ENCODE peak calls at places on chromosomes 7 and 10, in six cellular contexts. Y is Panc1, Z is WTC11, U is IMR-90, N is cardiac fibroblast, C is transverse colon. E is an unnamed sample.

GRCh38 chr7:83588602-83589240 is 60.2 kb downstream of the SEMA3E start:
- DNase-seq in Y (peak; percentile 38), C (no peak), U (no peak), Z (no peak), N (no peak), E (no peak)

GRCh38 chr7:127021019-127021738 is 231.6 kb downstream of the GRM8 start:
- DNase-seq in C (no peak), Y (no peak), N (no peak), Z (no peak), U (no peak), E (no peak)

GRCh38 chr10:132356621-132357195 is 24.7 kb downstream of the LRRC27 start:
- DNase-seq in C (no peak), N (no peak), Z (no peak), U (no peak), Y (no peak), E (no peak)

GRCh38 chr7:84336303-84336702 is 141.7 kb upstream of the SEMA3A start:
- DNase-seq in C (no peak), Y (no peak), N (peak; percentile 93), U (peak; percentile 88), Z (no peak), E (no peak)

GRCh38 chr10:96417432-96417831 is 58.6 kb upstream of the OPALIN start:
- DNase-seq in U (no peak), Y (no peak), Z (no peak), N (no peak), C (no peak), E (no peak)

GRCh38 chr10:11017575-11018425 is at the start of gene CELF2:
- DNase-seq in U (no peak), Z (peak; percentile 84), N (no peak), Y (no peak), C (peak; percentile 82), E (peak; percentile 26)

GRCh38 chr7:141265668-141266067 is 191.8 kb downstream of the TMEM178B start:
- DNase-seq in Z (no peak), C (no peak), U (no peak), Y (no peak), N (no peak), E (no peak)

GRCh38 chr10:14653271-14654161 is 121.2 kb downstream of the FAM107B start:
- DNase-seq in Y (no peak), U (peak; percentile 74), N (peak; percentile 72), C (no peak), Z (peak; percentile 28), E (no peak)

GRCh38 chr10:125548878-125549277 is 134.1 kb downstream of the TEX36 start:
- DNase-seq in U (no peak), N (no peak), Z (no peak), Y (no peak), C (no peak), E (no peak)

GRCh38 chr10:114513397-114513796 is 109.1 kb upstream of the AFAP1L2 start:
- DNase-seq in Z (no peak), Y (no peak), C (no peak), N (no peak), U (no peak), E (no peak)

GRCh38 chr10:130687566-130687965 is 551.4 kb downstream of the GLRX3 start:
- DNase-seq in N (no peak), Y (no peak), C (no peak), U (no peak), Z (no peak), E (no peak)

GRCh38 chr10:130691787-130692186 is 555.6 kb downstream of the GLRX3 start:
- DNase-seq in Z (no peak), C (no peak), Y (no peak), U (no peak), N (no peak), E (no peak)

GRCh38 chr10:130689743-130690626 is 553.8 kb downstream of the GLRX3 start:
- DNase-seq in Y (no peak), U (no peak), Z (no peak), N (no peak), C (no peak), E (no peak)

GRCh38 chr10:130686680-130687300 is 550.6 kb downstream of the GLRX3 start:
- DNase-seq in Z (no peak), U (no peak), N (no peak), C (no peak), Y (no peak), E (no peak)
- TF ChIP-seq CTCF in Z (no peak), U (no peak), N (no peak), C (no peak), Y (peak; percentile 81), E (no peak)

GRCh38 chr10:104642311-104643022 is 1.4 kb downstream of the SORCS3 start:
- DNase-seq in N (no peak), Y (no peak), U (no peak), C (no peak), Z (peak; percentile 95), E (no peak)
- TF ChIP-seq CTCF in N (no peak), Y (peak; percentile 18), U (no peak), C (no peak), Z (peak; percentile 45), E (no peak)

DNA sequence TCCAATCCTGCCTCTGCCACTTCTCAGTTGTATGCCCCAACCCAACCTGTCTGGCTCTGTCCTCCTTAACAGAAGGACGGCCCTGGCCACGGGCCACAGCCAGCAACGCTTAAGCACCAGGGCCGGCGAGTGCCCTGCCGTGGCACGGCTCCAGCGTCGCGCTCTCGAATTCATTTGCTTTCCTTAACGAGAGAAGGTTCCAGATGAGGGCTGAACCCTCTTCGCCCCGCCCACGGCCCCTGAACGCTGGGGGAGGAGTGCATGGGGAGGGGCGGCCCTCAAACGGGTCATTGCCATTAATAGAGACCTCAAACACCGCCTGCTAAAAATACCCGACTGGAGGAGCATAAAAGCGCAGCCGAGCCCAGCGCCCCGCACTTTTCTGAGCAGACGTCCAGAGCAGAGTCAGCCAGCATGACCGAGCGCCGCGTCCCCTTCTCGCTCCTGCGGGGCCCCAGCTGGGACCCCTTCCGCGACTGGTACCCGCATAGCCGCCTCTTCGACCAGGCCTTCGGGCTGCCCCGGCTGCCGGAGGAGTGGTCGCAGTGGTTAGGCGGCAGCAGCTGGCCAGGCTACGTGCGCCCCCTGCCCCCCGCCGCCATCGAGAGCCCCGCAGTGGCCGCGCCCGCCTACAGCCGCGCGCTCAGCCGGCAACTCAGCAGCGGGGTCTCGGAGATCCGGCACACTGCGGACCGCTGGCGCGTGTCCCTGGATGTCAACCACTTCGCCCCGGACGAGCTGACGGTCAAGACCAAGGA is at the start of gene HSPB1:
- DNase-seq in C (peak; percentile 94), Z (peak; percentile 83), U (peak; percentile 84), Y (no peak), N (peak; percentile 96), E (peak; percentile 43)
- TF ChIP-seq CTCF in C (peak; percentile 16), Z (no peak), U (peak; percentile 1), Y (no peak), N (no peak), E (no peak)

GRCh38 chr7:105336009-105336408 is 52.7 kb downstream of the SRPK2 start:
- DNase-seq in C (no peak), Z (no peak), U (peak; percentile 20), Y (no peak), N (peak; percentile 25), E (no peak)
- TF ChIP-seq CTCF in C (peak; percentile 50), Z (no peak), U (peak; percentile 37), Y (no peak), N (peak; percentile 21), E (peak; percentile 64)

DNA sequence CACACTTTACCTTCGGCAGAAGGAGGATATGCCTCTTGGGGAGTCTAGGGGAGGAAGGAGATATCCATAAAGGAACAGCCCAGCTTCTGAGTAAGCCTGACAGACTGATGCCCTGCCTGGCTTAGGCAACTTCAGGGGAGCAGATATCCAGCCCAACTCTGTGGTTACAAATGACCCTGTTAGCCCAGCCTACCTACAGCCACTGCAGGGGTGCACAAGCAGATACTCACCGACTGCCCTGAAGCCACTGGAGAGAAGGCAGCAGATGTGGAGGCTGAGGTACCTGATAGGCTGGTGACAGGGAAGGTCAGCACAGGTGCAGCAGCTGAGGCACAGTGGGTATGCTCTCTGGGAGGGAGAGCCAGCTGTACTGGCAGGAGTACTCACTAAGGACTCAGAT is 770.2 kb downstream of the GRID1 start:
- DNase-seq in Z (no peak), Y (no peak), C (no peak), U (no peak), N (no peak), E (no peak)
- TF ChIP-seq CTCF in Z (no peak), Y (no peak), C (no peak), U (no peak), N (no peak), E (no peak)

DNA sequence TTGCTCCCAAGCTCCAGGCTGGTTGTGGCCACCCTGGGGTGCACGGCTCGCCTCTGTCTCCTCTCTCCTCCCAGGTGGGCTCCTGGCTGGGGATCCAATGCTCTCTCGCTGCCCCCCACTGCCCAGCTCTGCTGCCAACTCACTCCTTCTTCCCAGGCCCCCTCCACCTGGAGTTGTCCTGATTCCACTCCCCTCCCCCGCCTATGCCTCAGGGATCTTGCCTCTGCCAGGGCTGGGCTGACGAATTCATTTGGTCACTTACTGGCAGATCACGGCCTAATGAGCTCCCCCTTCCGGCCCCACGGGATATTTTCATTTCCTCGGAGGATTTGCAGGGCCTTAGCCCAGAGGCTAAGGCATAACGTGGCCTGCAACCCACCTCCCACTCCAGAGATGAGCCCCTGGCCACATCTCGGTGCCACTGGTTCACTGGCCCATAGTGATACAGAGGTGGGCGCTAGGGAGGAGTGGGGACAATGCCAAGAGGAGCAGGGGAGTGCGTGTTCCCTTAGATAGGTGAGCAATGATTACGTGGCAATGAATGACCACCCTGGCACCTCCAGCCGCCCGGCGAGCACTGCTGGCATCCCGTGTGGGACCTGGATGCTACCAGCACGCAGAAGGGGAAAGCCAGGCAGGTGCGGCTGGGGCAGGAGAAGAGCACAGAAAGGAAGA is 344.6 kb upstream of the SHH start:
- DNase-seq in C (peak; percentile 34), Y (peak; percentile 46), N (no peak), U (no peak), Z (peak; percentile 47), E (no peak)
- TF ChIP-seq CTCF in C (peak; percentile 18), Y (peak; percentile 82), N (no peak), U (no peak), Z (no peak), E (no peak)

GRCh38 chr7:101507327-101507726 is 121.8 kb downstream of the MYL10 start:
- DNase-seq in Z (no peak), C (no peak), Y (no peak), U (no peak), N (no peak), E (no peak)

GRCh38 chr7:101507791-101508252 is 121.3 kb downstream of the MYL10 start:
- DNase-seq in C (peak; percentile 14), N (peak; percentile 44), U (peak; percentile 42), Z (peak; percentile 74), Y (peak; percentile 47), E (no peak)

GRCh38 chr7:101506531-101506930 is 122.6 kb downstream of the MYL10 start:
- DNase-seq in N (no peak), Z (no peak), C (no peak), Y (no peak), U (peak; percentile 12), E (no peak)

GRCh38 chr7:101501351-101501750 is 127.7 kb downstream of the MYL10 start:
- DNase-seq in Z (no peak), N (no peak), C (no peak), U (no peak), Y (no peak), E (no peak)

GRCh38 chr7:101502466-101503098 is 126.5 kb downstream of the MYL10 start:
- DNase-seq in U (no peak), N (no peak), Z (no peak), Y (no peak), C (no peak), E (no peak)
- TF ChIP-seq CTCF in U (no peak), N (no peak), Z (no peak), Y (no peak), C (no peak), E (no peak)

E was measured in natural killer cell.